ENCODE peak calls at places on chromosomes 16 and 17, in eight cellular contexts. Q, F, H, L, M, U, J and E are unnamed samples.

GRCh38 chr16:31215287-31216115 is 1.4 kb downstream of the PYDC1 start:
- DNase-seq in U (peak), H (peak), J (peak), M (peak), Q (peak), L (peak), F (no peak), E (peak)

GRCh38 chr16:79623076-79623475 is 22.5 kb upstream of the MAF start:
- DNase-seq in L (no peak), U (no peak), F (no peak), J (no peak), M (no peak), H (no peak), Q (no peak), E (no peak)

GRCh38 chr17:67637901-67638641 is 79.7 kb upstream of the NOL11 start:
- DNase-seq in F (no peak), J (peak), L (no peak), Q (no peak), M (no peak), H (peak), U (no peak), E (peak)

GRCh38 chr16:2497641-2498040 is 16.1 kb upstream of the ATP6V0C start:
- DNase-seq in L (no peak), Q (no peak), M (no peak), U (no peak), F (no peak), H (peak), J (no peak), E (no peak)

GRCh38 chr17:47315451-47316266 is 8.1 kb upstream of the EFCAB13 start:
- DNase-seq in Q (peak), M (peak), F (no peak), L (no peak), U (peak), H (peak), J (no peak), E (peak)

GRCh38 chr17:1590747-1591473 is 28.3 kb upstream of the PITPNA start:
- DNase-seq in U (no peak), L (no peak), Q (no peak), F (no peak), J (no peak), M (no peak), H (no peak), E (no peak)

GRCh38 chr17:55689672-55690071 is 33.0 kb downstream of the TMEM100 start:
- DNase-seq in J (no peak), H (no peak), L (no peak), F (no peak), Q (no peak), U (no peak), M (no peak), E (no peak)

GRCh38 chr16:84178146-84178765 is 8.6 kb downstream of the TAF1C start:
- DNase-seq in J (no peak), Q (no peak), H (no peak), L (no peak), U (no peak), F (no peak), M (no peak), E (no peak)

GRCh38 chr17:15036238-15036637 is 228.9 kb downstream of the PMP22 start:
- DNase-seq in J (no peak), L (no peak), F (no peak), M (no peak), U (no peak), Q (no peak), H (no peak), E (no peak)

GRCh38 chr17:35578195-35578928 is at the start of gene PEX12:
- DNase-seq in H (peak), U (peak), M (peak), L (peak), J (peak), Q (peak), F (peak), E (peak)

GRCh38 chr16:1094124-1094479 is 1.9 kb downstream of the C1QTNF8 start:
- DNase-seq in J (no peak), H (no peak), L (no peak), M (no peak), U (no peak), F (no peak), Q (no peak), E (no peak)

GRCh38 chr17:47802341-47803022 is 19.1 kb downstream of the OSBPL7 start:
- DNase-seq in U (peak), F (no peak), L (peak), Q (peak), M (peak), H (peak), J (no peak), E (peak)

DNA sequence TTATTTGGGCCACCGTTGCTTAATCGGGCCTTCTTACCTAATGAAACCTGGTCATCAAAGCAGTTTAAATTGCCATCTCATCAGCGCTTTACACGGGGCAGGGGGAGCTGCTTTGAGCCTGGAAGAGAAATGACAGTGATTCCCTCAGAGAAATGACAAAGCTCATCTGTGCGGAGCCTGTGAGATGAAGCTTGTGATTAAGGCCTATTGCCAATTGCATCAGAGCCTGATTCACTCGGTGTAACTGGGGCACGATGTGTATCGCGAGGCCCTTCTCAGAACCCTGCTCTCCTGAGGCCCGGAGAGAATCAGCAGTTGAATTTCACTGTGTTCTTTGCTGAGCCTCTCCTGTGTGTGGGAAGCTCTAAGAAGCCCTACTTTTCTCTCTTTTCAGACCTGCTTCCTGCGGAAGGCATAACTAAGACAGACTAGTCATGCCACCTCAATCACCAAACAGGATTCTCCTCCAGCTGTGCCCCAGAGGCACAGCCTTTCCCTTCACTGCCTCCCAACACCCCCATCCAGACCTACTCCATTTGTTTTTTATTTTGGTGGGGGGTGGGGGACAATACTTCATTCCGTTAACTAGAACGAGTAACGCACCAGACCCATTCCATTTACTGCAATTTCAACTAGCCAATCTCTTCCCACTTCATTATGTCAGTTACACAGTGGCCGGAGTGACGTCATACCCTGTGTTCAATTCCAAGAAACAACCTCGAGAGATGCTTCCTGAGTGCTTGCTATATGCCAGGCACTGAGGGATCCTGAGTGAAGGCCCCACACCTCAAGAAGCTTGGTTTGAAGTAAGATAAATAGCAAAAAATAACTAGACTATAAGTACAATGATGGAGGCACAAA is 8.9 kb upstream of the SIAH1 start:
- DNase-seq in H (peak), J (no peak), F (no peak), U (peak), L (no peak), Q (no peak), M (peak), E (no peak)
- TF ChIP-seq CTCF in H (no peak), J (no peak), F (no peak), U (no peak), L (no peak), Q (no peak), M (no peak), E (no peak)

DNA sequence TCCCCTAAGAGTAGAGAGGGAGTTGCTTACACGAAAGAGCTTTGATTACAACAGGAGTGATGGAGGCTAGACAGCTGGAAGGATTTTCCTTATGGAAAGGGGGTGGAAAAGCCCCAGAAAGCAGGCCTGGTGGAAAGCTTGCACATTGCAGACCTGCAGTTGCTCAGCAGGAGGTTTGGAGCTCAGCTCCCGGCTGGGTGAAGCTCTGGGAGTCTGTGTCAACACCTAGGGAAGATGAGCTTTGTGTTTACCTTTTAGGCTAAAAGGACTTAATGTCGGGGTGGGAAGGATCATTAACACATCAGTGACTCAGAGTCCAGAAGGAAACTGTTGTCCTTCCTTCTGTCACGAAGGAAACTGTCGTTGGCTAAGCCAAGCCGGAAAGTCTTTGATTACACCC is 48.1 kb downstream of the RAP1GAP2 start:
- DNase-seq in J (no peak), M (no peak), U (no peak), F (no peak), L (no peak), Q (no peak), H (no peak), E (no peak)
- TF ChIP-seq CTCF in J (no peak), M (peak), U (peak), F (no peak), L (peak), Q (no peak), H (no peak), E (no peak)

GRCh38 chr16:88672776-88673175 is 9.9 kb upstream of the MVD start:
- DNase-seq in U (no peak), Q (no peak), J (no peak), F (no peak), H (no peak), L (no peak), M (no peak), E (no peak)
- TF ChIP-seq CTCF in U (peak), Q (peak), J (no peak), F (no peak), H (no peak), L (peak), M (peak), E (no peak)

GRCh38 chr17:8359769-8360168 is 16.7 kb downstream of the KRABD2 start:
- DNase-seq in F (no peak), Q (no peak), U (peak), M (peak), L (no peak), J (no peak), H (no peak), E (peak)
- TF ChIP-seq CTCF in F (no peak), Q (no peak), U (no peak), M (no peak), L (no peak), J (no peak), H (no peak), E (no peak)

GRCh38 chr17:4263282-4264215 is at the start of gene ANKFY1:
- DNase-seq in L (peak), J (peak), F (peak), M (peak), U (peak), Q (peak), H (peak), E (peak)

GRCh38 chr17:4267402-4267801 is 3.6 kb upstream of the ANKFY1 start:
- DNase-seq in U (no peak), M (no peak), F (no peak), J (no peak), L (no peak), Q (no peak), H (no peak), E (no peak)

GRCh38 chr17:4269915-4270314 is 6.1 kb upstream of the ANKFY1 start:
- DNase-seq in H (no peak), F (no peak), J (no peak), U (no peak), Q (no peak), M (no peak), L (no peak), E (no peak)

GRCh38 chr17:4270746-4271145 is 7.0 kb upstream of the ANKFY1 start:
- DNase-seq in M (no peak), J (no peak), U (no peak), H (no peak), L (no peak), Q (no peak), F (no peak), E (no peak)

DNA sequence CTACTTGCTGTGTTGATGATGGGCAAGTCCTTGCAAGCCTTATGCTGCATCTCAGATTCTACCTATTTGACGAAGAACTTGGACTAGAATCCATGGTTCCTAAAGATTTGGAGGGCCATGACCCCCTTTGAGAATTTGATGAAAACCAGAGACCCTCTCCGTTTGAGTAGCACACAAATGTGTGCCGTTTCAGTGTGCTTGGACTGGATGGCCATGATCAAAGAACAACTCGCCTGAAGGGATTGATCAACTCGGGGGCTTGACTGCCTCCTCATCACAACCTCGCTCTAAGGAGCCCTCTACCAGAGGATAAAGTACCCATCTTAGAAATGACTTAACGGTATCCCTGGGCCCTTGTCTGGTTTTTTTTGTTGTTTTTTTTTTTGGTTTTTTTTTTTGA is 2.8 kb upstream of the ANKFY1 start:
- DNase-seq in Q (no peak), F (no peak), H (no peak), L (no peak), U (no peak), M (no peak), J (no peak), E (no peak)
- TF ChIP-seq CTCF in Q (no peak), F (no peak), H (no peak), L (no peak), U (no peak), M (no peak), J (no peak), E (no peak)

GRCh38 chr17:28954886-28955285 is 3.6 kb upstream of the PHF12 start:
- DNase-seq in H (no peak), L (no peak), U (no peak), M (no peak), F (no peak), Q (no peak), J (no peak), E (no peak)
- TF ChIP-seq CTCF in H (no peak), L (no peak), U (no peak), M (no peak), F (no peak), Q (no peak), J (no peak), E (no peak)

GRCh38 chr16:29844575-29845331 is 18.3 kb downstream of the CDIPT start:
- DNase-seq in M (no peak), U (no peak), H (no peak), J (peak), F (no peak), Q (no peak), L (no peak), E (no peak)

GRCh38 chr16:29843942-29844341 is 19.1 kb downstream of the CDIPT start:
- DNase-seq in Q (no peak), M (no peak), F (no peak), L (no peak), U (no peak), J (no peak), H (no peak), E (no peak)

GRCh38 chr16:29840240-29840639 is 20.0 kb downstream of the MVP start:
- DNase-seq in U (no peak), L (no peak), J (no peak), M (no peak), F (no peak), Q (no peak), H (no peak), E (no peak)

GRCh38 chr16:29841631-29842030 is 21.4 kb downstream of the MVP start:
- DNase-seq in L (no peak), H (no peak), Q (no peak), U (no peak), M (no peak), J (no peak), F (no peak), E (no peak)

GRCh38 chr16:29842732-29843346 is 20.2 kb downstream of the CDIPT start:
- DNase-seq in U (no peak), J (no peak), H (no peak), Q (no peak), M (no peak), L (no peak), F (no peak), E (no peak)
- TF ChIP-seq CTCF in U (peak), J (no peak), H (no peak), Q (no peak), M (no peak), L (peak), F (no peak), E (no peak)

GRCh38 chr17:61409301-61410099 is 9.9 kb downstream of the TBX2 start:
- DNase-seq in L (peak), J (peak), F (peak), M (peak), Q (peak), U (no peak), H (peak), E (peak)
- TF ChIP-seq CTCF in L (peak), J (peak), F (peak), M (peak), Q (peak), U (peak), H (no peak), E (peak)